ENCODE peak calls at places on chromosomes 1 and 21, in five cellular contexts. One of them, this sample, is unnamed.

GRCh38 chr1:39671793-39672550 is at the start of gene NT5C1A:
- DNase-seq in kidney glomerular epithelial cell: no peak
- DNase-seq in A549: peak
- DNase-seq in left ventricle myocardium superior: peak
- DNase-seq in WTC11: peak
- DNase-seq in this sample: peak

GRCh38 chr21:33976980-33977720 is 61.5 kb upstream of the ATP5PO start:
- DNase-seq in kidney glomerular epithelial cell: no peak
- DNase-seq in left ventricle myocardium superior: no peak
- DNase-seq in A549: no peak
- DNase-seq in WTC11: no peak
- DNase-seq in this sample: no peak

GRCh38 chr1:246784621-246785535 is 60.7 kb downstream of the SCCPDH start:
- DNase-seq in A549: no peak
- DNase-seq in WTC11: no peak
- DNase-seq in kidney glomerular epithelial cell: no peak
- DNase-seq in left ventricle myocardium superior: no peak
- DNase-seq in this sample: no peak

GRCh38 chr1:5975133-5975880 is 16.9 kb downstream of the NPHP4 start:
- DNase-seq in left ventricle myocardium superior: peak
- DNase-seq in kidney glomerular epithelial cell: peak
- DNase-seq in WTC11: peak
- DNase-seq in A549: no peak
- DNase-seq in this sample: peak

GRCh38 chr1:213122514-213122929 is 71.5 kb downstream of the RPS6KC1 start:
- DNase-seq in kidney glomerular epithelial cell: peak
- DNase-seq in left ventricle myocardium superior: no peak
- DNase-seq in WTC11: no peak
- DNase-seq in A549: no peak
- DNase-seq in this sample: no peak

GRCh38 chr1:233998926-233999325 is 94.5 kb downstream of the SLC35F3 start:
- DNase-seq in left ventricle myocardium superior: no peak
- DNase-seq in WTC11: no peak
- DNase-seq in kidney glomerular epithelial cell: no peak
- DNase-seq in A549: no peak
- DNase-seq in this sample: no peak

GRCh38 chr1:81044708-81045107 is 756.0 kb upstream of the ADGRL2 start:
- DNase-seq in WTC11: no peak
- DNase-seq in kidney glomerular epithelial cell: no peak
- DNase-seq in left ventricle myocardium superior: no peak
- DNase-seq in A549: no peak
- DNase-seq in this sample: no peak

GRCh38 chr1:2438038-2438437 is 25.7 kb upstream of the PEX10 start:
- DNase-seq in A549: no peak
- DNase-seq in kidney glomerular epithelial cell: no peak
- DNase-seq in left ventricle myocardium superior: no peak
- DNase-seq in WTC11: no peak
- DNase-seq in this sample: no peak

GRCh38 chr1:168520052-168520751 is 23.6 kb downstream of the XCL2 start:
- DNase-seq in WTC11: peak
- DNase-seq in A549: no peak
- DNase-seq in kidney glomerular epithelial cell: no peak
- DNase-seq in left ventricle myocardium superior: no peak
- DNase-seq in this sample: peak

GRCh38 chr1:203271962-203272632 is 33.2 kb upstream of the BTG2 start:
- DNase-seq in A549: no peak
- DNase-seq in kidney glomerular epithelial cell: no peak
- DNase-seq in left ventricle myocardium superior: peak
- DNase-seq in WTC11: no peak
- DNase-seq in this sample: no peak

GRCh38 chr1:236282159-236282716 is 480 bp upstream of the ERO1B start:
- DNase-seq in A549: no peak
- DNase-seq in WTC11: no peak
- DNase-seq in kidney glomerular epithelial cell: no peak
- DNase-seq in left ventricle myocardium superior: no peak
- DNase-seq in this sample: no peak

GRCh38 chr1:186648606-186649005 is 31.6 kb downstream of the PTGS2 start:
- DNase-seq in A549: no peak
- DNase-seq in left ventricle myocardium superior: no peak
- DNase-seq in kidney glomerular epithelial cell: no peak
- DNase-seq in WTC11: no peak
- DNase-seq in this sample: no peak

GRCh38 chr1:54980528-54981241 is at the start of gene TMEM61:
- DNase-seq in A549: no peak
- DNase-seq in left ventricle myocardium superior: peak
- DNase-seq in kidney glomerular epithelial cell: no peak
- DNase-seq in WTC11: peak
- DNase-seq in this sample: peak

GRCh38 chr1:185491604-185492003 is 174.6 kb upstream of the IVNS1ABP start:
- DNase-seq in A549: no peak
- DNase-seq in left ventricle myocardium superior: no peak
- DNase-seq in kidney glomerular epithelial cell: no peak
- DNase-seq in WTC11: no peak
- DNase-seq in this sample: no peak

GRCh38 chr21:45537746-45538291 is 4.4 kb downstream of the SLC19A1 start:
- DNase-seq in kidney glomerular epithelial cell: no peak
- DNase-seq in A549: no peak
- DNase-seq in WTC11: peak
- DNase-seq in left ventricle myocardium superior: peak
- DNase-seq in this sample: no peak

GRCh38 chr1:12745126-12745991 is 641 bp upstream of the CFAP107 start:
- DNase-seq in left ventricle myocardium superior: no peak
- DNase-seq in A549: no peak
- DNase-seq in WTC11: no peak
- DNase-seq in kidney glomerular epithelial cell: no peak
- DNase-seq in this sample: no peak

GRCh38 chr1:11979818-11980675 is at the start of gene MFN2:
- DNase-seq in A549: peak
- DNase-seq in left ventricle myocardium superior: peak
- DNase-seq in WTC11: peak
- DNase-seq in kidney glomerular epithelial cell: peak
- DNase-seq in this sample: peak

GRCh38 chr1:26538480-26539412 is 9.2 kb downstream of the RPS6KA1 start:
- DNase-seq in A549: peak
- DNase-seq in WTC11: peak
- DNase-seq in left ventricle myocardium superior: no peak
- DNase-seq in kidney glomerular epithelial cell: no peak
- DNase-seq in this sample: peak

GRCh38 chr1:183304466-183305122 is 113.6 kb downstream of the NMNAT2 start:
- DNase-seq in left ventricle myocardium superior: no peak
- DNase-seq in WTC11: no peak
- DNase-seq in kidney glomerular epithelial cell: no peak
- DNase-seq in A549: no peak
- DNase-seq in this sample: no peak

GRCh38 chr1:228174482-228175315 is 9.1 kb downstream of the IBA57 start:
- DNase-seq in kidney glomerular epithelial cell: no peak
- DNase-seq in left ventricle myocardium superior: no peak
- DNase-seq in WTC11: peak
- DNase-seq in A549: peak
- DNase-seq in this sample: peak

GRCh38 chr1:119948342-119949214 is 52.3 kb upstream of the ADAM30 start:
- DNase-seq in left ventricle myocardium superior: peak
- DNase-seq in A549: peak
- DNase-seq in kidney glomerular epithelial cell: peak
- DNase-seq in WTC11: peak
- DNase-seq in this sample: peak

GRCh38 chr1:1083181-1084027 is 9.3 kb upstream of the RNF223 start:
- DNase-seq in kidney glomerular epithelial cell: no peak
- DNase-seq in left ventricle myocardium superior: peak
- DNase-seq in WTC11: no peak
- DNase-seq in A549: no peak
- DNase-seq in this sample: no peak

GRCh38 chr1:111270781-111271463 is 19.7 kb upstream of the CHIA start:
- DNase-seq in kidney glomerular epithelial cell: no peak
- DNase-seq in left ventricle myocardium superior: peak
- DNase-seq in A549: no peak
- DNase-seq in WTC11: peak
- DNase-seq in this sample: peak

GRCh38 chr1:211543003-211543402 is 36.0 kb downstream of the SLC30A1 start:
- DNase-seq in kidney glomerular epithelial cell: no peak
- DNase-seq in WTC11: no peak
- DNase-seq in left ventricle myocardium superior: no peak
- DNase-seq in A549: no peak
- DNase-seq in this sample: no peak

GRCh38 chr1:200294241-200294640 is 115.6 kb downstream of the ZNF281 start:
- DNase-seq in kidney glomerular epithelial cell: no peak
- DNase-seq in WTC11: no peak
- DNase-seq in A549: no peak
- DNase-seq in left ventricle myocardium superior: no peak
- DNase-seq in this sample: no peak

GRCh38 chr1:34500451-34500850 is 254.4 kb upstream of the GJB5 start:
- DNase-seq in kidney glomerular epithelial cell: peak
- DNase-seq in WTC11: peak
- DNase-seq in left ventricle myocardium superior: peak
- DNase-seq in A549: no peak
- DNase-seq in this sample: peak

GRCh38 chr1:25861316-25862286 is 2.3 kb upstream of the AUNIP start:
- DNase-seq in A549: no peak
- DNase-seq in kidney glomerular epithelial cell: no peak
- DNase-seq in WTC11: no peak
- DNase-seq in left ventricle myocardium superior: no peak
- DNase-seq in this sample: no peak

GRCh38 chr21:25329227-25329626 is 278.1 kb downstream of the MRPL39 start:
- DNase-seq in kidney glomerular epithelial cell: peak
- DNase-seq in left ventricle myocardium superior: no peak
- DNase-seq in A549: no peak
- DNase-seq in WTC11: no peak
- DNase-seq in this sample: no peak

GRCh38 chr1:15866696-15867687 is 19.5 kb downstream of the SPEN start:
- DNase-seq in kidney glomerular epithelial cell: no peak
- DNase-seq in A549: no peak
- DNase-seq in left ventricle myocardium superior: no peak
- DNase-seq in WTC11: no peak
- DNase-seq in this sample: no peak

GRCh38 chr1:11761988-11762406 is at the start of gene C1orf167:
- DNase-seq in kidney glomerular epithelial cell: no peak
- DNase-seq in WTC11: peak
- DNase-seq in left ventricle myocardium superior: no peak
- DNase-seq in A549: no peak
- DNase-seq in this sample: peak

GRCh38 chr1:224785622-224786021 is 143.9 kb upstream of the DNAH14 start:
- DNase-seq in A549: no peak
- DNase-seq in kidney glomerular epithelial cell: no peak
- DNase-seq in WTC11: no peak
- DNase-seq in left ventricle myocardium superior: no peak
- DNase-seq in this sample: no peak

GRCh38 chr1:62022348-62022747 is 172.3 kb upstream of the L1TD1 start:
- DNase-seq in left ventricle myocardium superior: no peak
- DNase-seq in kidney glomerular epithelial cell: no peak
- DNase-seq in A549: no peak
- DNase-seq in WTC11: no peak
- DNase-seq in this sample: no peak

GRCh38 chr1:227896710-227897655 is 50.7 kb downstream of the WNT9A start:
- DNase-seq in kidney glomerular epithelial cell: no peak
- DNase-seq in left ventricle myocardium superior: peak
- DNase-seq in A549: no peak
- DNase-seq in WTC11: peak
- DNase-seq in this sample: no peak

This sample was measured in iPS-NIHi11.